ENCODE peak calls at places on chromosomes 13 and 19, in five cellular contexts. I is substantia nigra, K is thoracic aorta, H is endothelial cell, Q is right lobe of liver. U is an unnamed sample.

GRCh38 chr13:37263881-37264280 is 158.4 kb upstream of the CSNK1A1L start:
- DNase-seq in I (no peak), K (no peak), H (no peak), Q (no peak), U (no peak)

GRCh38 chr13:107210216-107211010 is 642.5 kb upstream of the ARGLU1 start:
- DNase-seq in I (no peak), K (no peak), H (no peak), Q (no peak), U (no peak)

GRCh38 chr19:34145741-34146202 is 26.5 kb upstream of the LSM14A start:
- DNase-seq in I (peak), K (no peak), H (peak), Q (no peak), U (no peak)

GRCh38 chr19:14073232-14073924 is 792 bp downstream of the MISP3 start:
- DNase-seq in I (peak), K (no peak), H (peak), Q (peak), U (no peak)

GRCh38 chr19:8832132-8833021 is at the start of the genes MBD3L1 and ZNF558:
- DNase-seq in I (peak), K (peak), H (no peak), Q (peak), U (peak)

GRCh38 chr19:54209058-54209747 is 8.5 kb downstream of the RPS9 start:
- DNase-seq in I (peak), K (no peak), H (no peak), Q (peak), U (no peak)

GRCh38 chr13:50220938-50221337 is 205.7 kb downstream of the KCNRG start:
- DNase-seq in I (no peak), K (no peak), H (no peak), Q (no peak), U (no peak)

GRCh38 chr19:6767081-6767356 is 216 bp downstream of the SH2D3A start:
- DNase-seq in I (no peak), K (no peak), H (no peak), Q (no peak), U (no peak)

GRCh38 chr19:53002479-53002878 is 11.2 kb upstream of the ERVV-1 start:
- DNase-seq in I (no peak), K (no peak), H (no peak), Q (no peak), U (no peak)

GRCh38 chr19:29800086-29800825 is 11.5 kb upstream of the CCNE1 start:
- DNase-seq in I (no peak), K (no peak), H (no peak), Q (no peak), U (peak)

GRCh38 chr13:97004886-97005285 is 10.6 kb upstream of the OXGR1 start:
- DNase-seq in I (no peak), K (no peak), H (no peak), Q (no peak), U (no peak)

GRCh38 chr19:28075229-28075628 is 1137.7 kb downstream of the UQCRFS1 start:
- DNase-seq in I (no peak), K (no peak), H (no peak), Q (no peak), U (no peak)

GRCh38 chr19:2475702-2476450 is at the start of gene GADD45B:
- DNase-seq in I (peak), K (peak), H (peak), Q (peak), U (peak)

GRCh38 chr13:98460519-98460918 is 116.4 kb downstream of the STK24 start:
- DNase-seq in I (no peak), K (no peak), H (no peak), Q (no peak), U (peak)

GRCh38 chr13:29959086-29959485 is 108.7 kb upstream of the UBL3 start:
- DNase-seq in I (no peak), K (no peak), H (no peak), Q (no peak), U (no peak)

GRCh38 chr19:38649305-38650179 is 2.1 kb downstream of the ACTN4 start:
- DNase-seq in I (no peak), K (no peak), H (no peak), Q (peak), U (no peak)

GRCh38 chr19:12656899-12657571 is 9.5 kb downstream of the MAN2B1 start:
- DNase-seq in I (no peak), K (no peak), H (no peak), Q (no peak), U (no peak)

GRCh38 chr19:6340493-6341201 is 7.2 kb upstream of the ACER1 start:
- DNase-seq in I (no peak), K (no peak), H (no peak), Q (no peak), U (no peak)